ENCODE peak calls at places on chromosomes 12 and 14, in ten cellular contexts. One of them, this sample, is unnamed.

GRCh38 chr14:77006127-77006526 is 22.4 kb downstream of the IRF2BPL start:
- DNase-seq in SK-N-SH: no peak
- DNase-seq in GM23338: no peak
- DNase-seq in NCI-H1092 treated with DMSO at 0.1 percent for 48 hours: no peak
- DNase-seq in NCI-H526 treated with DMSO at 0.1 percent for 48 hours: no peak
- DNase-seq in activated naive CD4-positive, alpha-beta T cell treated with anti-CD3 and anti-CD28 coated beads, Interleukin-2, amount 50 U/mL, for 16 hours: no peak
- DNase-seq in uterus: no peak
- DNase-seq in Right ventricle myocardium inferior: no peak
- DNase-seq in stimulated activated CD4-positive, alpha-beta T cell treated with anti-CD3 and anti-CD28 coated beads, Interleukin-12 subunit alpha, Interleukin-12 subunit beta, amount 100 ng/mL, for 48 hours: no peak
- DNase-seq in midbrain: no peak
- DNase-seq in this sample: no peak

GRCh38 chr12:106078358-106079025 is 60.3 kb downstream of the NUAK1 start:
- DNase-seq in NCI-H1092 treated with DMSO at 0.1 percent for 48 hours: no peak
- DNase-seq in SK-N-SH: no peak
- DNase-seq in GM23338: no peak
- DNase-seq in stimulated activated CD4-positive, alpha-beta T cell treated with anti-CD3 and anti-CD28 coated beads, Interleukin-12 subunit alpha, Interleukin-12 subunit beta, amount 100 ng/mL, for 48 hours: no peak
- DNase-seq in midbrain: peak; percentile 80
- DNase-seq in uterus: peak; percentile 62
- DNase-seq in activated naive CD4-positive, alpha-beta T cell treated with anti-CD3 and anti-CD28 coated beads, Interleukin-2, amount 50 U/mL, for 16 hours: no peak
- DNase-seq in NCI-H526 treated with DMSO at 0.1 percent for 48 hours: no peak
- DNase-seq in Right ventricle myocardium inferior: no peak
- DNase-seq in this sample: no peak

GRCh38 chr14:99821519-99822165 is 28.4 kb downstream of the EML1 start:
- DNase-seq in stimulated activated CD4-positive, alpha-beta T cell treated with anti-CD3 and anti-CD28 coated beads, Interleukin-12 subunit alpha, Interleukin-12 subunit beta, amount 100 ng/mL, for 48 hours: no peak
- DNase-seq in uterus: peak; percentile 30
- DNase-seq in midbrain: no peak
- DNase-seq in GM23338: no peak
- DNase-seq in activated naive CD4-positive, alpha-beta T cell treated with anti-CD3 and anti-CD28 coated beads, Interleukin-2, amount 50 U/mL, for 16 hours: no peak
- DNase-seq in Right ventricle myocardium inferior: no peak
- DNase-seq in NCI-H526 treated with DMSO at 0.1 percent for 48 hours: peak; percentile 64
- DNase-seq in NCI-H1092 treated with DMSO at 0.1 percent for 48 hours: peak; percentile 42
- DNase-seq in SK-N-SH: peak; percentile 41
- DNase-seq in this sample: no peak

GRCh38 chr12:5051913-5052312 is 8.2 kb downstream of the KCNA5 start:
- DNase-seq in midbrain: peak; percentile 16
- DNase-seq in uterus: no peak
- DNase-seq in Right ventricle myocardium inferior: no peak
- DNase-seq in NCI-H1092 treated with DMSO at 0.1 percent for 48 hours: no peak
- DNase-seq in SK-N-SH: no peak
- DNase-seq in activated naive CD4-positive, alpha-beta T cell treated with anti-CD3 and anti-CD28 coated beads, Interleukin-2, amount 50 U/mL, for 16 hours: no peak
- DNase-seq in GM23338: no peak
- DNase-seq in NCI-H526 treated with DMSO at 0.1 percent for 48 hours: no peak
- DNase-seq in stimulated activated CD4-positive, alpha-beta T cell treated with anti-CD3 and anti-CD28 coated beads, Interleukin-12 subunit alpha, Interleukin-12 subunit beta, amount 100 ng/mL, for 48 hours: no peak
- DNase-seq in this sample: no peak

GRCh38 chr12:64061868-64062375 is 160.2 kb downstream of the KICS2 start:
- DNase-seq in GM23338: no peak
- DNase-seq in activated naive CD4-positive, alpha-beta T cell treated with anti-CD3 and anti-CD28 coated beads, Interleukin-2, amount 50 U/mL, for 16 hours: no peak
- DNase-seq in midbrain: no peak
- DNase-seq in NCI-H1092 treated with DMSO at 0.1 percent for 48 hours: no peak
- DNase-seq in stimulated activated CD4-positive, alpha-beta T cell treated with anti-CD3 and anti-CD28 coated beads, Interleukin-12 subunit alpha, Interleukin-12 subunit beta, amount 100 ng/mL, for 48 hours: no peak
- DNase-seq in SK-N-SH: no peak
- DNase-seq in NCI-H526 treated with DMSO at 0.1 percent for 48 hours: no peak
- DNase-seq in uterus: no peak
- DNase-seq in Right ventricle myocardium inferior: no peak
- DNase-seq in this sample: no peak

GRCh38 chr12:4977104-4977503 is 66.6 kb upstream of the KCNA5 start:
- DNase-seq in NCI-H526 treated with DMSO at 0.1 percent for 48 hours: no peak
- DNase-seq in GM23338: no peak
- DNase-seq in NCI-H1092 treated with DMSO at 0.1 percent for 48 hours: no peak
- DNase-seq in midbrain: no peak
- DNase-seq in stimulated activated CD4-positive, alpha-beta T cell treated with anti-CD3 and anti-CD28 coated beads, Interleukin-12 subunit alpha, Interleukin-12 subunit beta, amount 100 ng/mL, for 48 hours: no peak
- DNase-seq in uterus: no peak
- DNase-seq in SK-N-SH: no peak
- DNase-seq in activated naive CD4-positive, alpha-beta T cell treated with anti-CD3 and anti-CD28 coated beads, Interleukin-2, amount 50 U/mL, for 16 hours: no peak
- DNase-seq in Right ventricle myocardium inferior: no peak
- DNase-seq in this sample: no peak

GRCh38 chr14:68141531-68142088 is 322.0 kb downstream of the RAD51B start:
- DNase-seq in NCI-H526 treated with DMSO at 0.1 percent for 48 hours: no peak
- DNase-seq in NCI-H1092 treated with DMSO at 0.1 percent for 48 hours: no peak
- DNase-seq in SK-N-SH: no peak
- DNase-seq in activated naive CD4-positive, alpha-beta T cell treated with anti-CD3 and anti-CD28 coated beads, Interleukin-2, amount 50 U/mL, for 16 hours: no peak
- DNase-seq in Right ventricle myocardium inferior: no peak
- DNase-seq in uterus: no peak
- DNase-seq in midbrain: no peak
- DNase-seq in GM23338: no peak
- DNase-seq in stimulated activated CD4-positive, alpha-beta T cell treated with anti-CD3 and anti-CD28 coated beads, Interleukin-12 subunit alpha, Interleukin-12 subunit beta, amount 100 ng/mL, for 48 hours: no peak
- DNase-seq in this sample: no peak

GRCh38 chr12:104802198-104802597 is 155.9 kb downstream of the SLC41A2 start:
- DNase-seq in activated naive CD4-positive, alpha-beta T cell treated with anti-CD3 and anti-CD28 coated beads, Interleukin-2, amount 50 U/mL, for 16 hours: no peak
- DNase-seq in stimulated activated CD4-positive, alpha-beta T cell treated with anti-CD3 and anti-CD28 coated beads, Interleukin-12 subunit alpha, Interleukin-12 subunit beta, amount 100 ng/mL, for 48 hours: no peak
- DNase-seq in uterus: no peak
- DNase-seq in GM23338: no peak
- DNase-seq in NCI-H526 treated with DMSO at 0.1 percent for 48 hours: no peak
- DNase-seq in NCI-H1092 treated with DMSO at 0.1 percent for 48 hours: no peak
- DNase-seq in SK-N-SH: no peak
- DNase-seq in Right ventricle myocardium inferior: no peak
- DNase-seq in midbrain: no peak
- DNase-seq in this sample: no peak

GRCh38 chr14:49893309-49894213 is 679 bp downstream of the ARF6 start:
- DNase-seq in Right ventricle myocardium inferior: peak; percentile 87
- DNase-seq in NCI-H526 treated with DMSO at 0.1 percent for 48 hours: peak; percentile 68
- DNase-seq in uterus: peak; percentile 57
- DNase-seq in midbrain: no peak
- DNase-seq in activated naive CD4-positive, alpha-beta T cell treated with anti-CD3 and anti-CD28 coated beads, Interleukin-2, amount 50 U/mL, for 16 hours: peak; percentile 74
- DNase-seq in stimulated activated CD4-positive, alpha-beta T cell treated with anti-CD3 and anti-CD28 coated beads, Interleukin-12 subunit alpha, Interleukin-12 subunit beta, amount 100 ng/mL, for 48 hours: peak; percentile 80
- DNase-seq in GM23338: peak; percentile 22
- DNase-seq in SK-N-SH: peak; percentile 80
- DNase-seq in NCI-H1092 treated with DMSO at 0.1 percent for 48 hours: peak; percentile 21
- DNase-seq in this sample: no peak

GRCh38 chr12:86154620-86155019 is 101.6 kb downstream of the MGAT4C start:
- DNase-seq in NCI-H1092 treated with DMSO at 0.1 percent for 48 hours: no peak
- DNase-seq in NCI-H526 treated with DMSO at 0.1 percent for 48 hours: no peak
- DNase-seq in GM23338: no peak
- DNase-seq in stimulated activated CD4-positive, alpha-beta T cell treated with anti-CD3 and anti-CD28 coated beads, Interleukin-12 subunit alpha, Interleukin-12 subunit beta, amount 100 ng/mL, for 48 hours: no peak
- DNase-seq in activated naive CD4-positive, alpha-beta T cell treated with anti-CD3 and anti-CD28 coated beads, Interleukin-2, amount 50 U/mL, for 16 hours: no peak
- DNase-seq in Right ventricle myocardium inferior: no peak
- DNase-seq in SK-N-SH: no peak
- DNase-seq in uterus: no peak
- DNase-seq in midbrain: no peak
- DNase-seq in this sample: no peak

GRCh38 chr14:31510222-31510621 is 22.4 kb upstream of the GPR33 start:
- DNase-seq in activated naive CD4-positive, alpha-beta T cell treated with anti-CD3 and anti-CD28 coated beads, Interleukin-2, amount 50 U/mL, for 16 hours: no peak
- DNase-seq in NCI-H526 treated with DMSO at 0.1 percent for 48 hours: peak; percentile 43
- DNase-seq in Right ventricle myocardium inferior: no peak
- DNase-seq in NCI-H1092 treated with DMSO at 0.1 percent for 48 hours: peak; percentile 35
- DNase-seq in uterus: no peak
- DNase-seq in stimulated activated CD4-positive, alpha-beta T cell treated with anti-CD3 and anti-CD28 coated beads, Interleukin-12 subunit alpha, Interleukin-12 subunit beta, amount 100 ng/mL, for 48 hours: no peak
- DNase-seq in midbrain: no peak
- DNase-seq in SK-N-SH: peak; percentile 33
- DNase-seq in GM23338: peak; percentile 46
- DNase-seq in this sample: peak; percentile 73

GRCh38 chr14:104518659-104519350 is 60.8 kb upstream of the C14orf180 start:
- DNase-seq in NCI-H526 treated with DMSO at 0.1 percent for 48 hours: no peak
- DNase-seq in Right ventricle myocardium inferior: no peak
- DNase-seq in SK-N-SH: no peak
- DNase-seq in uterus: no peak
- DNase-seq in GM23338: no peak
- DNase-seq in midbrain: no peak
- DNase-seq in NCI-H1092 treated with DMSO at 0.1 percent for 48 hours: no peak
- DNase-seq in activated naive CD4-positive, alpha-beta T cell treated with anti-CD3 and anti-CD28 coated beads, Interleukin-2, amount 50 U/mL, for 16 hours: no peak
- DNase-seq in stimulated activated CD4-positive, alpha-beta T cell treated with anti-CD3 and anti-CD28 coated beads, Interleukin-12 subunit alpha, Interleukin-12 subunit beta, amount 100 ng/mL, for 48 hours: no peak
- DNase-seq in this sample: no peak

GRCh38 chr12:111792155-111792876 is 25.6 kb downstream of the ALDH2 start:
- DNase-seq in activated naive CD4-positive, alpha-beta T cell treated with anti-CD3 and anti-CD28 coated beads, Interleukin-2, amount 50 U/mL, for 16 hours: no peak
- DNase-seq in midbrain: no peak
- DNase-seq in stimulated activated CD4-positive, alpha-beta T cell treated with anti-CD3 and anti-CD28 coated beads, Interleukin-12 subunit alpha, Interleukin-12 subunit beta, amount 100 ng/mL, for 48 hours: no peak
- DNase-seq in GM23338: no peak
- DNase-seq in SK-N-SH: no peak
- DNase-seq in uterus: peak; percentile 74
- DNase-seq in NCI-H1092 treated with DMSO at 0.1 percent for 48 hours: no peak
- DNase-seq in Right ventricle myocardium inferior: peak; percentile 81
- DNase-seq in NCI-H526 treated with DMSO at 0.1 percent for 48 hours: no peak
- DNase-seq in this sample: no peak

GRCh38 chr12:54611715-54612116 is 23.0 kb downstream of the LACRT start:
- DNase-seq in GM23338: no peak
- DNase-seq in stimulated activated CD4-positive, alpha-beta T cell treated with anti-CD3 and anti-CD28 coated beads, Interleukin-12 subunit alpha, Interleukin-12 subunit beta, amount 100 ng/mL, for 48 hours: no peak
- DNase-seq in Right ventricle myocardium inferior: no peak
- DNase-seq in NCI-H526 treated with DMSO at 0.1 percent for 48 hours: no peak
- DNase-seq in NCI-H1092 treated with DMSO at 0.1 percent for 48 hours: no peak
- DNase-seq in activated naive CD4-positive, alpha-beta T cell treated with anti-CD3 and anti-CD28 coated beads, Interleukin-2, amount 50 U/mL, for 16 hours: no peak
- DNase-seq in SK-N-SH: no peak
- DNase-seq in uterus: no peak
- DNase-seq in midbrain: no peak
- DNase-seq in this sample: no peak

GRCh38 chr14:59463773-59464650 is 1.2 kb downstream of the GPR135 start:
- DNase-seq in midbrain: peak; percentile 49
- DNase-seq in NCI-H526 treated with DMSO at 0.1 percent for 48 hours: peak; percentile 31
- DNase-seq in SK-N-SH: peak; percentile 80
- DNase-seq in uterus: peak; percentile 48
- DNase-seq in activated naive CD4-positive, alpha-beta T cell treated with anti-CD3 and anti-CD28 coated beads, Interleukin-2, amount 50 U/mL, for 16 hours: peak; percentile 43
- DNase-seq in Right ventricle myocardium inferior: peak; percentile 69
- DNase-seq in GM23338: peak; percentile 64
- DNase-seq in NCI-H1092 treated with DMSO at 0.1 percent for 48 hours: peak; percentile 34
- DNase-seq in stimulated activated CD4-positive, alpha-beta T cell treated with anti-CD3 and anti-CD28 coated beads, Interleukin-12 subunit alpha, Interleukin-12 subunit beta, amount 100 ng/mL, for 48 hours: no peak
- DNase-seq in this sample: no peak

GRCh38 chr12:64821116-64821630 is 3.3 kb upstream of the TBC1D30 start:
- DNase-seq in GM23338: no peak
- DNase-seq in Right ventricle myocardium inferior: no peak
- DNase-seq in SK-N-SH: no peak
- DNase-seq in midbrain: no peak
- DNase-seq in uterus: no peak
- DNase-seq in activated naive CD4-positive, alpha-beta T cell treated with anti-CD3 and anti-CD28 coated beads, Interleukin-2, amount 50 U/mL, for 16 hours: no peak
- DNase-seq in NCI-H526 treated with DMSO at 0.1 percent for 48 hours: no peak
- DNase-seq in NCI-H1092 treated with DMSO at 0.1 percent for 48 hours: no peak
- DNase-seq in stimulated activated CD4-positive, alpha-beta T cell treated with anti-CD3 and anti-CD28 coated beads, Interleukin-12 subunit alpha, Interleukin-12 subunit beta, amount 100 ng/mL, for 48 hours: no peak
- DNase-seq in this sample: no peak

GRCh38 chr14:61331992-61332657 is 10.7 kb downstream of the PRKCH start:
- DNase-seq in GM23338: no peak
- DNase-seq in midbrain: no peak
- DNase-seq in stimulated activated CD4-positive, alpha-beta T cell treated with anti-CD3 and anti-CD28 coated beads, Interleukin-12 subunit alpha, Interleukin-12 subunit beta, amount 100 ng/mL, for 48 hours: no peak
- DNase-seq in NCI-H1092 treated with DMSO at 0.1 percent for 48 hours: no peak
- DNase-seq in uterus: no peak
- DNase-seq in activated naive CD4-positive, alpha-beta T cell treated with anti-CD3 and anti-CD28 coated beads, Interleukin-2, amount 50 U/mL, for 16 hours: no peak
- DNase-seq in NCI-H526 treated with DMSO at 0.1 percent for 48 hours: no peak
- DNase-seq in SK-N-SH: no peak
- DNase-seq in Right ventricle myocardium inferior: no peak
- DNase-seq in this sample: no peak

GRCh38 chr14:101120636-101121398 is 217.3 kb upstream of the RTL1 start:
- DNase-seq in SK-N-SH: peak; percentile 27
- DNase-seq in NCI-H1092 treated with DMSO at 0.1 percent for 48 hours: peak; percentile 49
- DNase-seq in midbrain: peak; percentile 21
- DNase-seq in stimulated activated CD4-positive, alpha-beta T cell treated with anti-CD3 and anti-CD28 coated beads, Interleukin-12 subunit alpha, Interleukin-12 subunit beta, amount 100 ng/mL, for 48 hours: no peak
- DNase-seq in GM23338: no peak
- DNase-seq in uterus: peak; percentile 16
- DNase-seq in NCI-H526 treated with DMSO at 0.1 percent for 48 hours: no peak
- DNase-seq in activated naive CD4-positive, alpha-beta T cell treated with anti-CD3 and anti-CD28 coated beads, Interleukin-2, amount 50 U/mL, for 16 hours: peak; percentile 13
- DNase-seq in Right ventricle myocardium inferior: peak; percentile 85
- DNase-seq in this sample: peak; percentile 10

GRCh38 chr12:109818253-109818652 is 14.9 kb downstream of the TRPV4 start:
- DNase-seq in SK-N-SH: no peak
- DNase-seq in GM23338: no peak
- DNase-seq in NCI-H1092 treated with DMSO at 0.1 percent for 48 hours: no peak
- DNase-seq in activated naive CD4-positive, alpha-beta T cell treated with anti-CD3 and anti-CD28 coated beads, Interleukin-2, amount 50 U/mL, for 16 hours: no peak
- DNase-seq in midbrain: no peak
- DNase-seq in stimulated activated CD4-positive, alpha-beta T cell treated with anti-CD3 and anti-CD28 coated beads, Interleukin-12 subunit alpha, Interleukin-12 subunit beta, amount 100 ng/mL, for 48 hours: no peak
- DNase-seq in NCI-H526 treated with DMSO at 0.1 percent for 48 hours: no peak
- DNase-seq in Right ventricle myocardium inferior: no peak
- DNase-seq in uterus: no peak
- DNase-seq in this sample: no peak

GRCh38 chr14:56328021-56328420 is 209.8 kb downstream of the PELI2 start:
- DNase-seq in NCI-H526 treated with DMSO at 0.1 percent for 48 hours: no peak
- DNase-seq in GM23338: no peak
- DNase-seq in uterus: no peak
- DNase-seq in Right ventricle myocardium inferior: no peak
- DNase-seq in midbrain: no peak
- DNase-seq in activated naive CD4-positive, alpha-beta T cell treated with anti-CD3 and anti-CD28 coated beads, Interleukin-2, amount 50 U/mL, for 16 hours: no peak
- DNase-seq in NCI-H1092 treated with DMSO at 0.1 percent for 48 hours: no peak
- DNase-seq in SK-N-SH: no peak
- DNase-seq in stimulated activated CD4-positive, alpha-beta T cell treated with anti-CD3 and anti-CD28 coated beads, Interleukin-12 subunit alpha, Interleukin-12 subunit beta, amount 100 ng/mL, for 48 hours: no peak
- DNase-seq in this sample: no peak

GRCh38 chr12:127306604-127307215 is 960.3 kb upstream of the TMEM132C start:
- DNase-seq in activated naive CD4-positive, alpha-beta T cell treated with anti-CD3 and anti-CD28 coated beads, Interleukin-2, amount 50 U/mL, for 16 hours: no peak
- DNase-seq in SK-N-SH: no peak
- DNase-seq in Right ventricle myocardium inferior: no peak
- DNase-seq in GM23338: no peak
- DNase-seq in midbrain: no peak
- DNase-seq in uterus: no peak
- DNase-seq in NCI-H526 treated with DMSO at 0.1 percent for 48 hours: no peak
- DNase-seq in NCI-H1092 treated with DMSO at 0.1 percent for 48 hours: no peak
- DNase-seq in stimulated activated CD4-positive, alpha-beta T cell treated with anti-CD3 and anti-CD28 coated beads, Interleukin-12 subunit alpha, Interleukin-12 subunit beta, amount 100 ng/mL, for 48 hours: no peak
- DNase-seq in this sample: no peak

GRCh38 chr12:76096079-76096651 is 11.7 kb upstream of the NAP1L1 start:
- DNase-seq in midbrain: no peak
- DNase-seq in uterus: no peak
- DNase-seq in NCI-H526 treated with DMSO at 0.1 percent for 48 hours: no peak
- DNase-seq in Right ventricle myocardium inferior: no peak
- DNase-seq in GM23338: no peak
- DNase-seq in activated naive CD4-positive, alpha-beta T cell treated with anti-CD3 and anti-CD28 coated beads, Interleukin-2, amount 50 U/mL, for 16 hours: no peak
- DNase-seq in SK-N-SH: no peak
- DNase-seq in NCI-H1092 treated with DMSO at 0.1 percent for 48 hours: no peak
- DNase-seq in stimulated activated CD4-positive, alpha-beta T cell treated with anti-CD3 and anti-CD28 coated beads, Interleukin-12 subunit alpha, Interleukin-12 subunit beta, amount 100 ng/mL, for 48 hours: no peak
- DNase-seq in this sample: no peak

GRCh38 chr14:68507544-68508081 is 285.3 kb downstream of the ZFP36L1 start:
- DNase-seq in activated naive CD4-positive, alpha-beta T cell treated with anti-CD3 and anti-CD28 coated beads, Interleukin-2, amount 50 U/mL, for 16 hours: no peak
- DNase-seq in GM23338: no peak
- DNase-seq in uterus: no peak
- DNase-seq in Right ventricle myocardium inferior: no peak
- DNase-seq in midbrain: no peak
- DNase-seq in NCI-H526 treated with DMSO at 0.1 percent for 48 hours: no peak
- DNase-seq in stimulated activated CD4-positive, alpha-beta T cell treated with anti-CD3 and anti-CD28 coated beads, Interleukin-12 subunit alpha, Interleukin-12 subunit beta, amount 100 ng/mL, for 48 hours: no peak
- DNase-seq in SK-N-SH: no peak
- DNase-seq in NCI-H1092 treated with DMSO at 0.1 percent for 48 hours: no peak
- DNase-seq in this sample: no peak

GRCh38 chr14:104353921-104354701 is 215.7 kb downstream of the KIF26A start:
- DNase-seq in activated naive CD4-positive, alpha-beta T cell treated with anti-CD3 and anti-CD28 coated beads, Interleukin-2, amount 50 U/mL, for 16 hours: peak; percentile 2
- DNase-seq in NCI-H1092 treated with DMSO at 0.1 percent for 48 hours: peak; percentile 14
- DNase-seq in SK-N-SH: no peak
- DNase-seq in stimulated activated CD4-positive, alpha-beta T cell treated with anti-CD3 and anti-CD28 coated beads, Interleukin-12 subunit alpha, Interleukin-12 subunit beta, amount 100 ng/mL, for 48 hours: no peak
- DNase-seq in NCI-H526 treated with DMSO at 0.1 percent for 48 hours: no peak
- DNase-seq in midbrain: no peak
- DNase-seq in GM23338: no peak
- DNase-seq in uterus: peak; percentile 13
- DNase-seq in Right ventricle myocardium inferior: peak; percentile 68
- DNase-seq in this sample: no peak

GRCh38 chr12:104360988-104361707 is 57.6 kb downstream of the EID3 start:
- DNase-seq in midbrain: no peak
- DNase-seq in SK-N-SH: no peak
- DNase-seq in stimulated activated CD4-positive, alpha-beta T cell treated with anti-CD3 and anti-CD28 coated beads, Interleukin-12 subunit alpha, Interleukin-12 subunit beta, amount 100 ng/mL, for 48 hours: no peak
- DNase-seq in NCI-H526 treated with DMSO at 0.1 percent for 48 hours: peak; percentile 12
- DNase-seq in Right ventricle myocardium inferior: no peak
- DNase-seq in GM23338: no peak
- DNase-seq in activated naive CD4-positive, alpha-beta T cell treated with anti-CD3 and anti-CD28 coated beads, Interleukin-2, amount 50 U/mL, for 16 hours: no peak
- DNase-seq in uterus: no peak
- DNase-seq in NCI-H1092 treated with DMSO at 0.1 percent for 48 hours: no peak
- DNase-seq in this sample: no peak

GRCh38 chr12:1930816-1931597 is 12.6 kb upstream of the CACNA2D4 start:
- DNase-seq in activated naive CD4-positive, alpha-beta T cell treated with anti-CD3 and anti-CD28 coated beads, Interleukin-2, amount 50 U/mL, for 16 hours: no peak
- DNase-seq in midbrain: no peak
- DNase-seq in SK-N-SH: peak; percentile 21
- DNase-seq in NCI-H526 treated with DMSO at 0.1 percent for 48 hours: no peak
- DNase-seq in NCI-H1092 treated with DMSO at 0.1 percent for 48 hours: no peak
- DNase-seq in GM23338: no peak
- DNase-seq in uterus: peak; percentile 4
- DNase-seq in stimulated activated CD4-positive, alpha-beta T cell treated with anti-CD3 and anti-CD28 coated beads, Interleukin-12 subunit alpha, Interleukin-12 subunit beta, amount 100 ng/mL, for 48 hours: no peak
- DNase-seq in Right ventricle myocardium inferior: no peak
- DNase-seq in this sample: no peak

GRCh38 chr12:125453751-125454150 is 388.5 kb downstream of the AACS start:
- DNase-seq in NCI-H1092 treated with DMSO at 0.1 percent for 48 hours: peak; percentile 6
- DNase-seq in stimulated activated CD4-positive, alpha-beta T cell treated with anti-CD3 and anti-CD28 coated beads, Interleukin-12 subunit alpha, Interleukin-12 subunit beta, amount 100 ng/mL, for 48 hours: no peak
- DNase-seq in uterus: no peak
- DNase-seq in midbrain: peak; percentile 95
- DNase-seq in activated naive CD4-positive, alpha-beta T cell treated with anti-CD3 and anti-CD28 coated beads, Interleukin-2, amount 50 U/mL, for 16 hours: no peak
- DNase-seq in GM23338: no peak
- DNase-seq in NCI-H526 treated with DMSO at 0.1 percent for 48 hours: no peak
- DNase-seq in SK-N-SH: no peak
- DNase-seq in Right ventricle myocardium inferior: no peak
- DNase-seq in this sample: no peak

GRCh38 chr12:129186952-129187351 is 333.7 kb downstream of the GLT1D1 start:
- DNase-seq in Right ventricle myocardium inferior: no peak
- DNase-seq in GM23338: peak; percentile 40
- DNase-seq in SK-N-SH: peak; percentile 11
- DNase-seq in uterus: no peak
- DNase-seq in NCI-H1092 treated with DMSO at 0.1 percent for 48 hours: no peak
- DNase-seq in midbrain: no peak
- DNase-seq in stimulated activated CD4-positive, alpha-beta T cell treated with anti-CD3 and anti-CD28 coated beads, Interleukin-12 subunit alpha, Interleukin-12 subunit beta, amount 100 ng/mL, for 48 hours: no peak
- DNase-seq in activated naive CD4-positive, alpha-beta T cell treated with anti-CD3 and anti-CD28 coated beads, Interleukin-2, amount 50 U/mL, for 16 hours: no peak
- DNase-seq in NCI-H526 treated with DMSO at 0.1 percent for 48 hours: peak; percentile 48
- DNase-seq in this sample: no peak

This sample was measured in NCI-H1694 treated with DMSO at 0.1 percent for 48 hours.